ENCODE peak calls at places on chromosomes 13 and 19, in seven cellular contexts. K, D, E, G, V, I and M are unnamed samples.

GRCh38 chr13:110546933-110547332 is 14.6 kb downstream of the RAB20 start:
- DNase-seq in D (no peak), E (no peak), I (peak; percentile 90), K (no peak), V (no peak), G (no peak), M (no peak)

GRCh38 chr19:51417107-51417806 is at the start of gene SIGLEC10:
- DNase-seq in I (peak; percentile 29), E (no peak), G (no peak), K (peak; percentile 33), D (no peak), V (no peak), M (no peak)

GRCh38 chr19:35120898-35121297 is 5.3 kb downstream of the FXYD3 start:
- DNase-seq in E (no peak), D (no peak), K (no peak), G (no peak), V (no peak), I (no peak), M (no peak)

GRCh38 chr13:44075113-44075512 is 195.4 kb downstream of the LACC1 start:
- DNase-seq in D (no peak), K (no peak), V (no peak), G (no peak), I (no peak), E (no peak), M (no peak)

GRCh38 chr13:23427342-23428182 is 5.9 kb downstream of the SACS start:
- DNase-seq in D (no peak), K (no peak), V (no peak), G (no peak), I (no peak), E (no peak), M (no peak)

GRCh38 chr13:95553614-95554385 is 1.3 kb downstream of the CLDN10 start:
- DNase-seq in I (no peak), D (no peak), G (no peak), K (no peak), E (no peak), V (no peak), M (no peak)

GRCh38 chr19:615619-616018 is 17.7 kb downstream of the POLRMT start:
- DNase-seq in D (no peak), V (no peak), I (no peak), E (no peak), G (no peak), K (no peak), M (no peak)

GRCh38 chr13:69720278-69720983 is 387.2 kb upstream of the ATXN8OS start:
- DNase-seq in E (no peak), G (peak; percentile 9), V (no peak), D (no peak), K (no peak), I (no peak), M (no peak)

GRCh38 chr19:55487884-55488687 is at the start of gene SSC5D:
- DNase-seq in V (no peak), I (no peak), K (no peak), G (no peak), E (no peak), D (no peak), M (no peak)

GRCh38 chr13:59638404-59638803 is 525.3 kb downstream of the DIAPH3 start:
- DNase-seq in K (no peak), D (no peak), G (no peak), I (no peak), E (no peak), V (no peak), M (no peak)

GRCh38 chr19:1970003-1970805 is 29.2 kb downstream of the CSNK1G2 start:
- DNase-seq in G (no peak), D (no peak), I (no peak), V (no peak), K (no peak), E (no peak), M (no peak)

GRCh38 chr19:51375504-51376221 is 3.2 kb upstream of the NKG7 start:
- DNase-seq in E (no peak), I (no peak), V (no peak), D (no peak), K (peak; percentile 70), G (no peak), M (peak; percentile 61)

GRCh38 chr13:29954082-29955043 is 103.9 kb upstream of the UBL3 start:
- DNase-seq in D (no peak), V (no peak), G (no peak), I (no peak), E (no peak), K (peak; percentile 29), M (no peak)

GRCh38 chr19:8149261-8150094 is at the start of gene FBN3:
- DNase-seq in E (no peak), D (no peak), I (no peak), G (peak; percentile 47), V (no peak), K (no peak), M (no peak)